ENCODE peak calls at places on chromosomes 7 and 10, in six cellular contexts. U is MM.1S, S is Calu3, C is K562, N is omental fat pad, A is gastrocnemius medialis. D is an unnamed sample.

GRCh38 chr7:154685564-154685901 is 317.4 kb downstream of the PAXIP1 start:
- DNase-seq in A (no peak), U (no peak), S (no peak), N (no peak), C (no peak), D (no peak)

GRCh38 chr10:129919358-129919757 is 44.7 kb downstream of the EBF3 start:
- DNase-seq in S (no peak), A (no peak), N (no peak), C (no peak), U (no peak), D (no peak)

GRCh38 chr10:13816195-13816926 is 229.6 kb downstream of the PRPF18 start:
- DNase-seq in N (no peak), C (no peak), U (no peak), S (no peak), A (peak; percentile 35), D (no peak)

GRCh38 chr7:620052-620451 is 100.4 kb upstream of the PDGFA start:
- DNase-seq in N (no peak), U (no peak), C (peak; percentile 21), S (no peak), A (no peak), D (no peak)

GRCh38 chr10:25068152-25069058 is 52.0 kb downstream of the THNSL1 start:
- DNase-seq in C (no peak), N (no peak), U (no peak), A (no peak), S (no peak), D (no peak)

GRCh38 chr10:13834581-13835286 is 248.0 kb downstream of the PRPF18 start:
- DNase-seq in A (peak; percentile 27), C (no peak), S (no peak), N (no peak), U (no peak), D (no peak)

GRCh38 chr7:78642751-78643150 is 810.7 kb downstream of the MAGI2 start:
- DNase-seq in C (no peak), N (no peak), S (no peak), U (no peak), A (no peak), D (no peak)

GRCh38 chr10:77229704-77230103 is 407.9 kb downstream of the KCNMA1 start:
- DNase-seq in S (no peak), U (no peak), C (no peak), A (no peak), N (no peak), D (no peak)

GRCh38 chr7:135414850-135415439 is 95.0 kb downstream of the CNOT4 start:
- DNase-seq in A (no peak), S (peak; percentile 57), N (no peak), U (peak; percentile 65), C (peak; percentile 80), D (no peak)

DNA sequence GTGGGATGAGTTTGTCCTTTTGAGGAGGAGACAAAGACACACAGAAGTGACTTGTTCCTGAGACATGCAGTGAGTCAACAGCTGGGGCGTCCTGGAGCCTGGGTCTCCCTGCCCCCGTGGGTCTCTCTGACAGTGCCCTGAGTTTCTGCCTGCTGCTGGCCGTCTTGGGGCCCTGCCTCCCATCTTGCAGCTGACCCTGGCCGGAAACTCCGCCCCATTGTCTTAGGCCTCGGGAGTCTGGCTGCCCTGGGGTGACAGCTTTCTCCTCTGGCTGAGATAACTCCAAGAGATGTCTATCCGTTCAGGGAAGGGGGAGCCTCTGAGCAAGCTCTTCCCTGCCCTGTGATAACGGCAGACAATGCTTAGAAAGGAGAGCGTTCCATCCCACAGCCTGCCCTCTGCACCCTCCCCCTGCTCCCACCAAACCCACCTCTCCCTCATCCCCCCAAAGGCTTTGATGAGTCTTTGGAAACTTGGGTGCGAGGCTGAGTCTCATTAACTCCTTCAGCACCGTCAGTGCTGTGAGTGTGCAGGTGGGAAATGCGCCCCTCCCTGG is 69.5 kb upstream of the PODXL start:
- DNase-seq in N (no peak), A (no peak), U (no peak), C (no peak), S (peak; percentile 19), D (no peak)
- TF ChIP-seq CTCF in N (no peak), A (no peak), U (no peak), C (no peak), S (no peak), D (no peak)

GRCh38 chr7:21154592-21154991 is 273.3 kb upstream of the SP4 start:
- DNase-seq in N (no peak), C (no peak), A (no peak), U (no peak), S (no peak), D (no peak)
- TF ChIP-seq CTCF in N (no peak), C (no peak), A (no peak), U (no peak), S (no peak), D (no peak)

GRCh38 chr10:52570490-52570889 is 202.1 kb downstream of the MBL2 start:
- DNase-seq in A (no peak), S (no peak), N (no peak), U (no peak), C (no peak), D (no peak)

GRCh38 chr10:52568309-52568708 is 204.3 kb downstream of the MBL2 start:
- DNase-seq in C (no peak), S (no peak), N (no peak), A (no peak), U (no peak), D (no peak)

GRCh38 chr10:52563361-52563760 is 209.2 kb downstream of the MBL2 start:
- DNase-seq in S (no peak), N (no peak), C (no peak), A (no peak), U (no peak), D (no peak)

GRCh38 chr10:52567247-52567580 is 205.4 kb downstream of the MBL2 start:
- DNase-seq in U (no peak), C (no peak), S (no peak), N (no peak), A (no peak), D (no peak)

DNA sequence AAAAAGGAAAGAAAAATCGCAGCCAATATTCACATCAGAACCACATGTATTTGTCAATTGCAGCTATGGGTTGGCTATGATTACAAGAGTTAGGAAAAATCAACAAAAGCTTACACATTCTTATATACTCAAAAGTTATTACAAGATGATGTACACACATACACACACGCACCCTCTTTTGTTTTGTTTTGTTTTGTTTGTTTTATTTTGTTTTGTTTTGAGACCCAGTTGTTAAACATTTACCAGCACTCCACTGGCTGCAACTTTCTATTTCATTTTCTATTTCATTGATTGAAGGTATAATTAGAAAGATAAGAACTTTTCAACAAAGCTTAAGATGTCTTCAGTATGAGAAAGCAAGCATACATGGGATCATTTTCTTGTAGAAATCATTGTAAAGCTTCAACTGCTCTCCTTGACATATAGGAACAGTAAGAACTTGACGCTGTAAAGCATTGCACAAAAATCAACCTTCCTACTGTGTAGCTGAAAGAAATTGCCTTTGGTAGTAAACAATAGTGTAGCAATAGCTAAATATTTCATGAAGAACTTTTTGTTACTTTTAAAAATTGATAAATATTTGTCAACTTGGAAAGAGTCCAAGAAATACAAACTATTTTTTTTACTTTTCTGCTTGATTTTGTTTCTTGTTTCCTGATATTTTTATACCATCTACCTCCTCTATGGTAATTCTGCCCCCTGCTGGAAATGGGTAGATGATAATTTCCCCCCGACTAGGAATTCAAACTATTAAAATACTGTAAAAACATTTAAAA is 205.9 kb downstream of the MBL2 start:
- DNase-seq in S (peak; percentile 45), U (peak; percentile 54), A (no peak), N (no peak), C (no peak), D (no peak)
- TF ChIP-seq CTCF in S (peak; percentile 66), U (peak; percentile 68), A (no peak), N (no peak), C (no peak), D (peak; percentile 69)

DNA sequence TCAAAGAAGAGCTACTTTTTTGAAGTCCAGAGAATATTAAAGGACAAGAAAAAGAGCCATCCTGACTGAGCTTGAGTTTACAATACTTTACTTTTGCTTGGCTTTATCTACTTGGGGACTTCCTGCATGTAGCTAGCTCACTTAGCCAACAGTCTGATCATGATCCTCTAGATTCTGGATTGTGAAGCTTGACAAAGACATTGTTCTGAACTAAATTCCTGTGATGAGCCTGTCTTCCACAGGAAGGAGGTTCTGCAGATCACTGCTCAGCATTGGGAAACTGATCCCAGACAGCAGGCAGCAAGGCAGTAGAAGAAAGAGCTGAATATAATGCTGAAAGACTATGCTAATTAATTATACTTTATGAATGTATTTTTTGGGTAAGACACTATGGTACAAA is 296.4 kb downstream of the DGKB start:
- DNase-seq in A (no peak), S (no peak), U (no peak), C (no peak), N (no peak), D (no peak)
- TF ChIP-seq CTCF in A (no peak), S (no peak), U (no peak), C (no peak), N (no peak), D (no peak)

DNA sequence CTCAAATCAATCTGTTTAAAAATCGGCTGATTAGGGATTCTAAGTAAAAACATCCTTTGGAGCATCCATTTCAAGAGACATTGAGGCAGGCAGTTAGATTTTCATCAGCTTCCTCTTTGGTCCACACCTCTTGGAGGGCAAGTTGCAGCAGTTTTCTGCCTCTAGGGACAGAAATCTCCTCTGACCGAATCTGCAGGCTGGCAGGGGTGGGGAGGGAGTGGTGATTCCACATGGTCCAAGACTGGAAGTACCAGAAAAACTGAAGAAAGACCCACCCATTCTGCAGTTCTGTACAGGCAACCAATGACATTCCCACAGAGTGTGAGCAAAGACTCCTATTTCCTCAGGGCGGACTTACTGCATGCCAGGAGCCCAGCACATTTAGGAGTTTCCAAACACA is 29.0 kb downstream of the FGFBP3 start:
- DNase-seq in S (peak; percentile 24), A (no peak), N (no peak), C (no peak), U (no peak), D (peak; percentile 69)
- TF ChIP-seq CTCF in S (no peak), A (no peak), N (no peak), C (no peak), U (no peak), D (no peak)

DNA sequence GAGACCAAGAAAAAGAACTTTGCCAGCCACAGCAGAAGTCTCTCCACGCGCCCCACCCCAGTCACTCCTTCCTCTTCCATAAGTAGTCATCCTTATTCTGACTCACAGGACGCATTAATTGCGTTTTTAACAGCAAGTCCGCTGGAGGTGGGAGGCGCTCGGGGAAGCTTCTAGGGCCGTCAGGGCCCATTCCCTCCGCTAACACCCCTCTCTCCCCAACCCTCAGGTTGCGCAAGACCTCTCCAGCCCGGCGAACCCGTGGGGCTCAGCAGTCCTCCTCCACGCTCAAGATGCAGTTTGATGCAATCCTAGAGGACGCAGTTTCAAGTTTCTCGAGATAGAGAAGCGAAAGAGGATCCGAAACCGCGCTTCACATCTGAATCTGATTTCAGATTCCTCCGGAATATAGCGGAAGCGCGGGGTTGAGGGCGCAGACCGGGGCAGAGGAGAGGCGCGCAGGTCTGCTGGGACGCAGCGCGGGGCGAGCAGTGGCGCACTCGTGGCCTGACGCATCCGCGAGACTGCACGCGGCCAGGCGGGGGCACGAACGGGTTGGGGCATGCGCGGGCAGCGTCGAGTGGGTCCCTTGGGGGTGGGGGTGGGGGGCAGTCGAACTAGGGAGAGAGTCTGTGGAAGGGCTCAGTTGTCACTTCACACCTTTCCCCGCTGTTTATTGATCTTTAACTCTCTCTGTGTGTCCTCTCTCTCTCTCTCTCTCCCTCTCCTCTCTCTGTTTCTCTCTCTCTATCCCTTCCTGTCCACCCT is 37.8 kb upstream of the PSAP start:
- DNase-seq in S (peak; percentile 68), N (peak; percentile 60), A (peak; percentile 77), U (peak; percentile 91), C (peak; percentile 88), D (peak; percentile 89)
- TF ChIP-seq CTCF in S (no peak), N (no peak), A (no peak), U (peak; percentile 22), C (peak; percentile 36), D (no peak)